ENCODE peak calls at places on chromosomes 6 and 20, in eight cellular contexts. T is neural crest cell, Y is DND-41, R is GM12865, K is astrocyte of the spinal cord, O is heart right ventricle, U is heart left ventricle, X is transverse colon. E is an unnamed sample.

GRCh38 chr6:143562143-143562542 is 50.6 kb upstream of the FUCA2 start:
- DNase-seq in O (no peak), T (no peak), X (no peak), R (no peak), U (no peak), K (no peak), Y (no peak), E (no peak)

GRCh38 chr6:3376064-3376463 is 80.8 kb downstream of the SLC22A23 start:
- DNase-seq in Y (no peak), O (no peak), R (no peak), K (no peak), U (no peak), T (no peak), X (no peak), E (no peak)

GRCh38 chr6:161917645-161918044 is 643.8 kb upstream of the AGPAT4 start:
- DNase-seq in T (no peak), K (peak), Y (no peak), X (no peak), R (no peak), U (no peak), O (no peak), E (no peak)

GRCh38 chr6:32151885-32152311 is at the start of gene PRRT1:
- DNase-seq in X (no peak), O (no peak), K (no peak), Y (no peak), U (no peak), R (no peak), T (no peak), E (no peak)

GRCh38 chr6:15088904-15089568 is 156.8 kb upstream of the JARID2 start:
- DNase-seq in O (no peak), X (no peak), Y (no peak), T (no peak), R (no peak), K (no peak), U (no peak), E (no peak)

GRCh38 chr6:25136879-25137278 is 142.3 kb upstream of the CARMIL1 start:
- DNase-seq in X (no peak), Y (no peak), O (peak), U (peak), K (no peak), R (peak), T (no peak), E (no peak)

GRCh38 chr6:140858381-140858971 is 1274.2 kb upstream of the GJE1 start:
- DNase-seq in U (no peak), X (no peak), T (no peak), R (peak), Y (no peak), K (no peak), O (no peak), E (no peak)

GRCh38 chr6:6581014-6581413 is 7.5 kb upstream of the LY86 start:
- DNase-seq in K (no peak), U (no peak), X (no peak), O (no peak), Y (no peak), T (no peak), R (no peak), E (no peak)

GRCh38 chr6:13278184-13278583 is 50.2 kb downstream of the TBC1D7 start:
- DNase-seq in K (no peak), X (no peak), Y (no peak), U (no peak), T (no peak), R (peak), O (no peak), E (peak)

GRCh38 chr6:20538131-20538662 is 3.9 kb downstream of the CDKAL1 start:
- DNase-seq in K (no peak), Y (no peak), U (no peak), X (no peak), T (no peak), R (no peak), O (no peak), E (no peak)

GRCh38 chr6:4774715-4775590 is 1.3 kb upstream of the CDYL start:
- DNase-seq in X (peak), U (no peak), K (no peak), Y (no peak), O (peak), R (no peak), T (peak), E (peak)

GRCh38 chr6:29112135-29112534 is 4.3 kb downstream of the OR2J3 start:
- DNase-seq in R (peak), Y (no peak), K (no peak), U (no peak), X (no peak), T (no peak), O (no peak), E (no peak)

GRCh38 chr6:148414836-148415235 is 72.2 kb downstream of the SASH1 start:
- DNase-seq in O (no peak), R (no peak), Y (no peak), T (no peak), U (no peak), X (no peak), K (peak), E (no peak)

GRCh38 chr6:27893059-27893835 is 18.9 kb downstream of the OR2B2 start:
- DNase-seq in O (peak), X (peak), T (peak), Y (peak), K (peak), U (peak), R (peak), E (peak)

GRCh38 chr20:9460518-9460917 is 53.9 kb upstream of the LAMP5 start:
- DNase-seq in O (no peak), Y (no peak), T (no peak), U (no peak), R (no peak), X (no peak), K (peak), E (no peak)

GRCh38 chr6:139847322-139847797 is 472.9 kb upstream of the CITED2 start:
- DNase-seq in R (no peak), U (no peak), Y (no peak), K (no peak), O (no peak), T (no peak), X (no peak), E (no peak)

GRCh38 chr6:24054388-24054787 is 71.6 kb upstream of the NRSN1 start:
- DNase-seq in O (no peak), T (no peak), U (no peak), Y (no peak), R (no peak), X (no peak), K (no peak), E (no peak)

GRCh38 chr20:25090492-25091429 is 8.8 kb upstream of the VSX1 start:
- DNase-seq in O (no peak), R (peak), U (no peak), T (no peak), Y (peak), K (no peak), X (peak), E (no peak)

GRCh38 chr20:21125072-21125848 is 622 bp upstream of the KIZ start:
- DNase-seq in O (peak), K (no peak), X (peak), Y (peak), R (no peak), U (peak), T (peak), E (peak)

GRCh38 chr20:1973921-1974440 is 19.9 kb downstream of the PDYN start:
- DNase-seq in Y (no peak), K (no peak), X (no peak), U (no peak), T (no peak), O (no peak), R (no peak), E (no peak)

GRCh38 chr6:169224185-169224695 is 29.4 kb downstream of the THBS2 start:
- DNase-seq in T (no peak), K (no peak), O (peak), Y (no peak), X (no peak), U (peak), R (no peak), E (no peak)

GRCh38 chr6:134902907-134903306 is 47.0 kb downstream of the ALDH8A1 start:
- DNase-seq in O (no peak), U (no peak), X (no peak), R (no peak), T (no peak), K (no peak), Y (no peak), E (no peak)

GRCh38 chr6:13406781-13407180 is 78.4 kb upstream of the TBC1D7 start:
- DNase-seq in Y (no peak), K (no peak), U (peak), T (no peak), O (peak), X (no peak), R (no peak), E (no peak)

GRCh38 chr20:60815656-60816055 is 436.4 kb upstream of the CDH4 start:
- DNase-seq in R (no peak), Y (no peak), K (no peak), X (no peak), U (no peak), O (no peak), T (no peak), E (no peak)

GRCh38 chr6:141169419-141169818 is 963.3 kb upstream of the GJE1 start:
- DNase-seq in T (no peak), R (no peak), Y (no peak), K (peak), X (no peak), U (no peak), O (no peak), E (no peak)

GRCh38 chr20:37529214-37529967 is 1.7 kb upstream of the BLCAP start:
- DNase-seq in K (no peak), U (no peak), R (no peak), Y (no peak), X (no peak), O (no peak), T (no peak), E (no peak)

GRCh38 chr6:32148722-32149576 is 2.8 kb downstream of the PRRT1 start:
- DNase-seq in Y (no peak), U (no peak), K (peak), O (peak), T (no peak), R (no peak), X (peak), E (peak)

GRCh38 chr6:53822355-53823115 is 27.7 kb downstream of the LRRC1 start:
- DNase-seq in K (no peak), X (no peak), U (no peak), Y (no peak), O (no peak), R (no peak), T (no peak), E (no peak)

GRCh38 chr20:37436527-37436926 is 84.5 kb upstream of the NNAT start:
- DNase-seq in O (no peak), T (no peak), U (no peak), K (no peak), Y (no peak), X (no peak), R (no peak), E (no peak)

GRCh38 chr20:64044484-64045247 is 4.8 kb downstream of the SOX18 start:
- DNase-seq in U (peak), R (no peak), Y (no peak), O (peak), X (no peak), T (no peak), K (peak), E (peak)

GRCh38 chr6:130624046-130624445 is 203.2 kb upstream of the SMLR1 start:
- DNase-seq in R (peak), U (no peak), Y (no peak), O (no peak), X (no peak), T (no peak), K (peak), E (no peak)

GRCh38 chr20:24543168-24543567 is 73.7 kb downstream of the SYNDIG1 start:
- DNase-seq in R (no peak), U (no peak), K (no peak), X (no peak), T (no peak), O (no peak), Y (no peak), E (no peak)

GRCh38 chr20:36248836-36249235 is 12.6 kb downstream of the AAR2 start:
- DNase-seq in X (no peak), R (no peak), T (no peak), K (no peak), Y (no peak), U (no peak), O (no peak), E (no peak)

GRCh38 chr20:33796263-33796906 is 14.8 kb upstream of the CHMP4B start:
- DNase-seq in Y (no peak), O (no peak), U (no peak), X (peak), R (no peak), K (no peak), T (no peak), E (no peak)

GRCh38 chr6:7273709-7274108 is 39.3 kb downstream of the SSR1 start:
- DNase-seq in K (no peak), O (no peak), U (no peak), R (no peak), Y (no peak), T (no peak), X (no peak), E (no peak)

GRCh38 chr6:107448776-107449175 is 10.6 kb downstream of the PDSS2 start:
- DNase-seq in X (no peak), K (no peak), U (no peak), T (no peak), Y (no peak), R (no peak), O (no peak), E (no peak)

GRCh38 chr6:43186019-43186418 is 4.0 kb downstream of the CUL9 start:
- DNase-seq in Y (no peak), O (no peak), T (no peak), K (no peak), U (no peak), R (no peak), X (no peak), E (no peak)

GRCh38 chr20:10984899-10985298 is 311.1 kb upstream of the JAG1 start:
- DNase-seq in X (no peak), R (no peak), Y (no peak), O (no peak), T (no peak), U (no peak), K (no peak), E (no peak)

GRCh38 chr20:32035398-32035852 is 16.6 kb upstream of the HCK start:
- DNase-seq in U (no peak), Y (no peak), R (peak), T (no peak), O (no peak), K (no peak), X (no peak), E (no peak)

GRCh38 chr20:32036716-32037355 is 15.2 kb upstream of the HCK start:
- DNase-seq in O (no peak), R (no peak), X (no peak), U (no peak), Y (no peak), K (peak), T (no peak), E (no peak)

GRCh38 chr20:32036252-32036651 is 15.8 kb upstream of the HCK start:
- DNase-seq in T (no peak), O (no peak), Y (no peak), R (no peak), X (no peak), K (no peak), U (no peak), E (no peak)

GRCh38 chr20:32037929-32038328 is 14.1 kb upstream of the HCK start:
- DNase-seq in U (no peak), K (peak), R (no peak), Y (no peak), T (no peak), X (no peak), O (no peak), E (no peak)

GRCh38 chr20:32034581-32035397 is 17.3 kb upstream of the HCK start:
- DNase-seq in O (no peak), R (peak), K (no peak), X (no peak), Y (no peak), T (no peak), U (no peak), E (no peak)
- TF ChIP-seq CTCF in O (no peak), R (peak), K (no peak), X (no peak), Y (peak), T (no peak), U (peak), E (no peak)

GRCh38 chr6:118263929-118264486 is 284.1 kb upstream of the PLN start:
- DNase-seq in K (peak), X (no peak), T (peak), U (peak), R (peak), Y (no peak), O (no peak), E (peak)
- TF ChIP-seq CTCF in K (peak), X (no peak), T (peak), U (peak), R (peak), Y (peak), O (no peak), E (no peak)

GRCh38 chr20:43962518-43962917 is 47.9 kb downstream of the TOX2 start:
- DNase-seq in R (no peak), T (no peak), X (no peak), U (no peak), O (no peak), Y (no peak), K (no peak), E (no peak)

GRCh38 chr20:43963233-43963632 is 48.6 kb downstream of the TOX2 start:
- DNase-seq in X (no peak), O (no peak), U (no peak), K (no peak), T (no peak), Y (no peak), R (no peak), E (no peak)

GRCh38 chr20:43961541-43962471 is 47.2 kb downstream of the TOX2 start:
- DNase-seq in T (no peak), X (no peak), K (no peak), R (no peak), O (no peak), Y (no peak), U (no peak), E (no peak)

GRCh38 chr20:43961116-43961515 is 46.5 kb downstream of the TOX2 start:
- DNase-seq in Y (no peak), R (no peak), T (no peak), U (no peak), O (no peak), K (no peak), X (no peak), E (no peak)

GRCh38 chr20:43963872-43964791 is 49.5 kb downstream of the TOX2 start:
- DNase-seq in X (peak), K (peak), R (peak), O (peak), T (no peak), U (peak), Y (peak), E (peak)
- TF ChIP-seq CTCF in X (no peak), K (no peak), R (no peak), O (no peak), T (no peak), U (no peak), Y (peak), E (no peak)

GRCh38 chr6:146914563-146915483 is 289.4 kb upstream of the STXBP5 start:
- DNase-seq in O (peak), X (no peak), U (peak), T (no peak), Y (no peak), K (peak), R (no peak), E (no peak)

GRCh38 chr6:146915671-146916127 is 288.5 kb upstream of the STXBP5 start:
- DNase-seq in R (no peak), T (no peak), O (no peak), U (no peak), K (peak), Y (no peak), X (no peak), E (no peak)

GRCh38 chr6:146911635-146912034 is 292.6 kb upstream of the STXBP5 start:
- DNase-seq in X (no peak), O (no peak), Y (no peak), K (no peak), R (no peak), U (no peak), T (no peak), E (no peak)

GRCh38 chr6:146912730-146913680 is 291.2 kb upstream of the STXBP5 start:
- DNase-seq in O (no peak), X (no peak), K (no peak), Y (no peak), T (no peak), R (no peak), U (no peak), E (no peak)

GRCh38 chr6:146913842-146914562 is 290.2 kb upstream of the STXBP5 start:
- DNase-seq in Y (no peak), R (no peak), T (peak), K (peak), X (peak), O (peak), U (peak), E (peak)
- TF ChIP-seq CTCF in Y (no peak), R (no peak), T (no peak), K (peak), X (no peak), O (no peak), U (no peak), E (no peak)

GRCh38 chr6:159759645-159760044 is 2.2 kb upstream of the ACAT2 start:
- DNase-seq in R (no peak), O (no peak), U (no peak), Y (no peak), X (no peak), T (no peak), K (no peak), E (no peak)

GRCh38 chr6:159754401-159754800 is 7.4 kb upstream of the ACAT2 start:
- DNase-seq in U (no peak), K (no peak), T (no peak), Y (no peak), X (no peak), O (no peak), R (no peak), E (no peak)

GRCh38 chr6:159758031-159759001 is 3.5 kb upstream of the ACAT2 start:
- DNase-seq in X (no peak), R (no peak), U (no peak), K (peak), O (no peak), Y (no peak), T (no peak), E (no peak)

GRCh38 chr6:159754959-159755914 is 6.6 kb upstream of the ACAT2 start:
- DNase-seq in Y (no peak), U (no peak), O (no peak), R (no peak), X (no peak), T (no peak), K (no peak), E (no peak)

GRCh38 chr6:159756508-159756907 is 5.3 kb upstream of the ACAT2 start:
- DNase-seq in U (no peak), X (no peak), O (no peak), T (no peak), R (no peak), K (no peak), Y (no peak), E (no peak)
- TF ChIP-seq CTCF in U (no peak), X (no peak), O (no peak), T (no peak), R (no peak), K (no peak), Y (no peak), E (no peak)

E was measured in endothelial cell.